ENCODE peak calls at places on chromosomes 13 and 19, in four cellular contexts. One of them, this sample, is unnamed.

GRCh38 chr13:77386880-77387606 is 60.1 kb upstream of the MYCBP2 start:
- DNase-seq in HepG2: no peak
- DNase-seq in K562: no peak
- DNase-seq in GM12878: no peak
- DNase-seq in this sample: no peak

GRCh38 chr19:51091126-51091525 is 8.4 kb upstream of the KLK14 start:
- DNase-seq in HepG2: no peak
- DNase-seq in K562: no peak
- DNase-seq in GM12878: no peak
- DNase-seq in this sample: no peak

GRCh38 chr13:25046985-25047660 is 48.8 kb upstream of the PABPC3 start:
- DNase-seq in HepG2: no peak
- DNase-seq in K562: peak; percentile 9
- DNase-seq in GM12878: no peak
- DNase-seq in this sample: peak; percentile 82

GRCh38 chr19:46860846-46861690 is at the start of gene ARHGAP35:
- DNase-seq in HepG2: no peak
- DNase-seq in K562: peak; percentile 92
- DNase-seq in GM12878: no peak
- DNase-seq in this sample: peak; percentile 75

GRCh38 chr19:38817081-38817480 is 4.3 kb upstream of the LGALS4 start:
- DNase-seq in HepG2: no peak
- DNase-seq in K562: no peak
- DNase-seq in GM12878: no peak
- DNase-seq in this sample: no peak

GRCh38 chr19:14106840-14107239 is 10.7 kb downstream of the PRKACA start:
- DNase-seq in HepG2: no peak
- DNase-seq in K562: no peak
- DNase-seq in GM12878: no peak
- DNase-seq in this sample: peak; percentile 24

GRCh38 chr13:75861786-75862185 is 225.7 kb downstream of the LMO7 start:
- DNase-seq in HepG2: no peak
- DNase-seq in K562: no peak
- DNase-seq in GM12878: no peak
- DNase-seq in this sample: no peak

GRCh38 chr13:42114278-42114677 is 65.8 kb downstream of the DGKH start:
- DNase-seq in HepG2: no peak
- DNase-seq in K562: no peak
- DNase-seq in GM12878: no peak
- DNase-seq in this sample: no peak

GRCh38 chr13:74895042-74895811 is 586.7 kb downstream of the TBC1D4 start:
- DNase-seq in HepG2: no peak
- DNase-seq in K562: no peak
- DNase-seq in GM12878: no peak
- DNase-seq in this sample: no peak

GRCh38 chr19:4324228-4324627 is 14.4 kb downstream of the STAP2 start:
- DNase-seq in HepG2: no peak
- DNase-seq in K562: no peak
- DNase-seq in GM12878: no peak
- DNase-seq in this sample: no peak
- TF ChIP-seq CREB1 in HepG2: no peak
- TF ChIP-seq CREB1 in K562: no peak
- TF ChIP-seq CREB1 in GM12878: no peak
- TF ChIP-seq CREB1 in this sample: no peak

GRCh38 chr13:101707659-101708058 is 255.2 kb downstream of the ITGBL1 start:
- DNase-seq in HepG2: no peak
- DNase-seq in K562: no peak
- DNase-seq in GM12878: no peak
- DNase-seq in this sample: no peak
- TF ChIP-seq JUNB in HepG2: no peak
- TF ChIP-seq JUNB in K562: no peak
- TF ChIP-seq JUNB in GM12878: no peak
- TF ChIP-seq JUNB in this sample: no peak

GRCh38 chr13:39515231-39515630 is 87.8 kb downstream of the LHFPL6 start:
- DNase-seq in HepG2: no peak
- DNase-seq in K562: no peak
- DNase-seq in GM12878: no peak
- DNase-seq in this sample: no peak
- TF ChIP-seq CREB1 in HepG2: no peak
- TF ChIP-seq CREB1 in K562: no peak
- TF ChIP-seq CREB1 in GM12878: no peak
- TF ChIP-seq CREB1 in this sample: no peak

DNA sequence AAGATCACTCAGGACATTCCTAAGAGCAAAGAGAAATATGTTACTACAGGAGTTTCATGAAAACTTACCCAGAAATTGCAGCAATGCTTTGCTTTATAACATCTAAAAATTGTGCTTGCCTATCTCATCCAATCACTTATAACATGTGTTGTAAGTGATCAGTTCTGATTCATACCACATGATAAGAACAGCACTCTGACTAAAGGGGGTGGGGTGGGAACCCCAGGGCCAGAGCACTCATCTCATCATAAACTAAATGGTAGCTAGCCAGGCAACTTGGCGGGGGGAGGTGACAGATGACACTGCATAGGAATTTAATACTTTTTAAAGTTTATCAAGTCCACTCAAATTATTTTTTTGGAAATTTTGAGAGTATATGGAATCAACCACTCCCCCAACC is 42.1 kb downstream of the FOXO1 start:
- DNase-seq in HepG2: no peak
- DNase-seq in K562: no peak
- DNase-seq in GM12878: no peak
- DNase-seq in this sample: no peak
- TF ChIP-seq JUNB in HepG2: no peak
- TF ChIP-seq JUNB in K562: no peak
- TF ChIP-seq JUNB in GM12878: no peak
- TF ChIP-seq JUNB in this sample: no peak

GRCh38 chr13:28716511-28716910 is 2.3 kb downstream of the SLC46A3 start:
- DNase-seq in HepG2: no peak
- DNase-seq in K562: no peak
- DNase-seq in GM12878: no peak
- DNase-seq in this sample: no peak
- TF ChIP-seq CREB1 in HepG2: no peak
- TF ChIP-seq CREB1 in K562: no peak
- TF ChIP-seq CREB1 in GM12878: no peak
- TF ChIP-seq CREB1 in this sample: no peak

GRCh38 chr13:68190826-68191225 is 960.7 kb upstream of the PCDH9 start:
- DNase-seq in HepG2: peak; percentile 1
- DNase-seq in K562: no peak
- DNase-seq in GM12878: no peak
- DNase-seq in this sample: no peak
- TF ChIP-seq JUNB in HepG2: no peak
- TF ChIP-seq JUNB in K562: no peak
- TF ChIP-seq JUNB in GM12878: no peak
- TF ChIP-seq JUNB in this sample: no peak

GRCh38 chr13:71663431-71663830 is 203.6 kb downstream of the DACH1 start:
- DNase-seq in HepG2: no peak
- DNase-seq in K562: no peak
- DNase-seq in GM12878: no peak
- DNase-seq in this sample: no peak

GRCh38 chr13:71659427-71659826 is 207.6 kb downstream of the DACH1 start:
- DNase-seq in HepG2: no peak
- DNase-seq in K562: no peak
- DNase-seq in GM12878: no peak
- DNase-seq in this sample: peak; percentile 46

GRCh38 chr13:71661921-71662320 is 205.1 kb downstream of the DACH1 start:
- DNase-seq in HepG2: no peak
- DNase-seq in K562: no peak
- DNase-seq in GM12878: no peak
- DNase-seq in this sample: no peak
- TF ChIP-seq CREB1 in HepG2: no peak
- TF ChIP-seq CREB1 in K562: no peak
- TF ChIP-seq CREB1 in GM12878: no peak
- TF ChIP-seq CREB1 in this sample: no peak

This sample was measured in GM23338.